ENCODE peak calls at places on chromosome 3, in seven cellular contexts. One of them, this sample, is unnamed.

GRCh38 chr3:49339593-49339946 is 283 bp downstream of the USP4 start:
- DNase-seq in sciatic nerve: peak
- DNase-seq in stimulated activated naive CD8-positive, alpha-beta T cell treated with anti-CD3 and anti-CD28 coated beads, Interleukin-15, Interleukin-2, amounts not matched to agents 100 U/mL and 50 U/mL, for 24 hours: peak
- DNase-seq in MG63: peak
- DNase-seq in mammary epithelial cell: no peak
- DNase-seq in NCI-H2029 treated with DMSO at 0.1 percent for 48 hours: no peak
- DNase-seq in WERI-Rb-1: peak
- DNase-seq in this sample: no peak

GRCh38 chr3:99714146-99714545 is 75.8 kb downstream of the COL8A1 start:
- DNase-seq in sciatic nerve: no peak
- DNase-seq in stimulated activated naive CD8-positive, alpha-beta T cell treated with anti-CD3 and anti-CD28 coated beads, Interleukin-15, Interleukin-2, amounts not matched to agents 100 U/mL and 50 U/mL, for 24 hours: no peak
- DNase-seq in NCI-H2029 treated with DMSO at 0.1 percent for 48 hours: no peak
- DNase-seq in MG63: no peak
- DNase-seq in WERI-Rb-1: no peak
- DNase-seq in mammary epithelial cell: no peak
- DNase-seq in this sample: no peak

GRCh38 chr3:165815682-165816081 is 21.5 kb downstream of the BCHE start:
- DNase-seq in WERI-Rb-1: no peak
- DNase-seq in mammary epithelial cell: no peak
- DNase-seq in stimulated activated naive CD8-positive, alpha-beta T cell treated with anti-CD3 and anti-CD28 coated beads, Interleukin-15, Interleukin-2, amounts not matched to agents 100 U/mL and 50 U/mL, for 24 hours: no peak
- DNase-seq in NCI-H2029 treated with DMSO at 0.1 percent for 48 hours: no peak
- DNase-seq in sciatic nerve: no peak
- DNase-seq in MG63: no peak
- DNase-seq in this sample: no peak

GRCh38 chr3:123194552-123194951 is 7.2 kb upstream of the SEC22A start:
- DNase-seq in sciatic nerve: no peak
- DNase-seq in stimulated activated naive CD8-positive, alpha-beta T cell treated with anti-CD3 and anti-CD28 coated beads, Interleukin-15, Interleukin-2, amounts not matched to agents 100 U/mL and 50 U/mL, for 24 hours: no peak
- DNase-seq in mammary epithelial cell: no peak
- DNase-seq in WERI-Rb-1: peak
- DNase-seq in NCI-H2029 treated with DMSO at 0.1 percent for 48 hours: no peak
- DNase-seq in MG63: no peak
- DNase-seq in this sample: no peak

GRCh38 chr3:23324745-23325144 is 121.6 kb downstream of the UBE2E2 start:
- DNase-seq in WERI-Rb-1: no peak
- DNase-seq in mammary epithelial cell: peak
- DNase-seq in NCI-H2029 treated with DMSO at 0.1 percent for 48 hours: no peak
- DNase-seq in sciatic nerve: no peak
- DNase-seq in MG63: peak
- DNase-seq in stimulated activated naive CD8-positive, alpha-beta T cell treated with anti-CD3 and anti-CD28 coated beads, Interleukin-15, Interleukin-2, amounts not matched to agents 100 U/mL and 50 U/mL, for 24 hours: no peak
- DNase-seq in this sample: no peak

GRCh38 chr3:62405117-62405516 is 31.8 kb upstream of the FEZF2 start:
- DNase-seq in NCI-H2029 treated with DMSO at 0.1 percent for 48 hours: no peak
- DNase-seq in stimulated activated naive CD8-positive, alpha-beta T cell treated with anti-CD3 and anti-CD28 coated beads, Interleukin-15, Interleukin-2, amounts not matched to agents 100 U/mL and 50 U/mL, for 24 hours: no peak
- DNase-seq in MG63: no peak
- DNase-seq in WERI-Rb-1: no peak
- DNase-seq in mammary epithelial cell: no peak
- DNase-seq in sciatic nerve: no peak
- DNase-seq in this sample: no peak

GRCh38 chr3:194475138-194475932 is 11.5 kb downstream of the ATP13A3 start:
- DNase-seq in NCI-H2029 treated with DMSO at 0.1 percent for 48 hours: no peak
- DNase-seq in WERI-Rb-1: no peak
- DNase-seq in mammary epithelial cell: no peak
- DNase-seq in stimulated activated naive CD8-positive, alpha-beta T cell treated with anti-CD3 and anti-CD28 coated beads, Interleukin-15, Interleukin-2, amounts not matched to agents 100 U/mL and 50 U/mL, for 24 hours: no peak
- DNase-seq in sciatic nerve: no peak
- DNase-seq in MG63: no peak
- DNase-seq in this sample: no peak

GRCh38 chr3:30443756-30444673 is 162.4 kb upstream of the TGFBR2 start:
- DNase-seq in MG63: no peak
- DNase-seq in stimulated activated naive CD8-positive, alpha-beta T cell treated with anti-CD3 and anti-CD28 coated beads, Interleukin-15, Interleukin-2, amounts not matched to agents 100 U/mL and 50 U/mL, for 24 hours: no peak
- DNase-seq in NCI-H2029 treated with DMSO at 0.1 percent for 48 hours: no peak
- DNase-seq in WERI-Rb-1: no peak
- DNase-seq in mammary epithelial cell: no peak
- DNase-seq in sciatic nerve: no peak
- DNase-seq in this sample: no peak

GRCh38 chr3:49805884-49806701 is 3.0 kb downstream of the INKA1 start:
- DNase-seq in mammary epithelial cell: no peak
- DNase-seq in NCI-H2029 treated with DMSO at 0.1 percent for 48 hours: no peak
- DNase-seq in MG63: no peak
- DNase-seq in sciatic nerve: no peak
- DNase-seq in WERI-Rb-1: no peak
- DNase-seq in stimulated activated naive CD8-positive, alpha-beta T cell treated with anti-CD3 and anti-CD28 coated beads, Interleukin-15, Interleukin-2, amounts not matched to agents 100 U/mL and 50 U/mL, for 24 hours: peak
- DNase-seq in this sample: peak

GRCh38 chr3:128804017-128804816 is 75.2 kb upstream of the ACAD9 start:
- DNase-seq in sciatic nerve: no peak
- DNase-seq in mammary epithelial cell: no peak
- DNase-seq in NCI-H2029 treated with DMSO at 0.1 percent for 48 hours: peak
- DNase-seq in stimulated activated naive CD8-positive, alpha-beta T cell treated with anti-CD3 and anti-CD28 coated beads, Interleukin-15, Interleukin-2, amounts not matched to agents 100 U/mL and 50 U/mL, for 24 hours: peak
- DNase-seq in WERI-Rb-1: no peak
- DNase-seq in MG63: no peak
- DNase-seq in this sample: peak

GRCh38 chr3:33915796-33916589 is 117.6 kb downstream of the PDCD6IP start:
- DNase-seq in stimulated activated naive CD8-positive, alpha-beta T cell treated with anti-CD3 and anti-CD28 coated beads, Interleukin-15, Interleukin-2, amounts not matched to agents 100 U/mL and 50 U/mL, for 24 hours: peak
- DNase-seq in MG63: no peak
- DNase-seq in WERI-Rb-1: peak
- DNase-seq in NCI-H2029 treated with DMSO at 0.1 percent for 48 hours: no peak
- DNase-seq in mammary epithelial cell: peak
- DNase-seq in sciatic nerve: no peak
- DNase-seq in this sample: no peak

GRCh38 chr3:25820372-25820771 is 30.5 kb downstream of the OXSM start:
- DNase-seq in mammary epithelial cell: peak
- DNase-seq in NCI-H2029 treated with DMSO at 0.1 percent for 48 hours: no peak
- DNase-seq in WERI-Rb-1: no peak
- DNase-seq in stimulated activated naive CD8-positive, alpha-beta T cell treated with anti-CD3 and anti-CD28 coated beads, Interleukin-15, Interleukin-2, amounts not matched to agents 100 U/mL and 50 U/mL, for 24 hours: no peak
- DNase-seq in sciatic nerve: no peak
- DNase-seq in MG63: peak
- DNase-seq in this sample: no peak

GRCh38 chr3:94137377-94137776 is 74.5 kb downstream of the NSUN3 start:
- DNase-seq in mammary epithelial cell: no peak
- DNase-seq in WERI-Rb-1: no peak
- DNase-seq in MG63: no peak
- DNase-seq in sciatic nerve: no peak
- DNase-seq in NCI-H2029 treated with DMSO at 0.1 percent for 48 hours: no peak
- DNase-seq in stimulated activated naive CD8-positive, alpha-beta T cell treated with anti-CD3 and anti-CD28 coated beads, Interleukin-15, Interleukin-2, amounts not matched to agents 100 U/mL and 50 U/mL, for 24 hours: no peak
- DNase-seq in this sample: no peak

GRCh38 chr3:30426319-30426993 is 179.9 kb upstream of the TGFBR2 start:
- DNase-seq in stimulated activated naive CD8-positive, alpha-beta T cell treated with anti-CD3 and anti-CD28 coated beads, Interleukin-15, Interleukin-2, amounts not matched to agents 100 U/mL and 50 U/mL, for 24 hours: no peak
- DNase-seq in MG63: peak
- DNase-seq in NCI-H2029 treated with DMSO at 0.1 percent for 48 hours: no peak
- DNase-seq in mammary epithelial cell: no peak
- DNase-seq in WERI-Rb-1: no peak
- DNase-seq in sciatic nerve: no peak
- DNase-seq in this sample: no peak

GRCh38 chr3:142915636-142916035 is 26.8 kb upstream of the PCOLCE2 start:
- DNase-seq in MG63: no peak
- DNase-seq in sciatic nerve: no peak
- DNase-seq in NCI-H2029 treated with DMSO at 0.1 percent for 48 hours: no peak
- DNase-seq in WERI-Rb-1: no peak
- DNase-seq in stimulated activated naive CD8-positive, alpha-beta T cell treated with anti-CD3 and anti-CD28 coated beads, Interleukin-15, Interleukin-2, amounts not matched to agents 100 U/mL and 50 U/mL, for 24 hours: no peak
- DNase-seq in mammary epithelial cell: no peak
- DNase-seq in this sample: no peak

GRCh38 chr3:158765518-158766205 is 33.4 kb upstream of the RARRES1 start:
- DNase-seq in stimulated activated naive CD8-positive, alpha-beta T cell treated with anti-CD3 and anti-CD28 coated beads, Interleukin-15, Interleukin-2, amounts not matched to agents 100 U/mL and 50 U/mL, for 24 hours: no peak
- DNase-seq in NCI-H2029 treated with DMSO at 0.1 percent for 48 hours: no peak
- DNase-seq in MG63: peak
- DNase-seq in WERI-Rb-1: no peak
- DNase-seq in sciatic nerve: no peak
- DNase-seq in mammary epithelial cell: peak
- DNase-seq in this sample: no peak

GRCh38 chr3:72950372-72950771 is 46.2 kb upstream of the PPP4R2 start:
- DNase-seq in MG63: no peak
- DNase-seq in sciatic nerve: no peak
- DNase-seq in NCI-H2029 treated with DMSO at 0.1 percent for 48 hours: no peak
- DNase-seq in stimulated activated naive CD8-positive, alpha-beta T cell treated with anti-CD3 and anti-CD28 coated beads, Interleukin-15, Interleukin-2, amounts not matched to agents 100 U/mL and 50 U/mL, for 24 hours: no peak
- DNase-seq in mammary epithelial cell: no peak
- DNase-seq in WERI-Rb-1: no peak
- DNase-seq in this sample: no peak

GRCh38 chr3:65466300-65466988 is 572.3 kb downstream of the MAGI1 start:
- DNase-seq in stimulated activated naive CD8-positive, alpha-beta T cell treated with anti-CD3 and anti-CD28 coated beads, Interleukin-15, Interleukin-2, amounts not matched to agents 100 U/mL and 50 U/mL, for 24 hours: no peak
- DNase-seq in WERI-Rb-1: no peak
- DNase-seq in sciatic nerve: no peak
- DNase-seq in mammary epithelial cell: no peak
- DNase-seq in NCI-H2029 treated with DMSO at 0.1 percent for 48 hours: no peak
- DNase-seq in MG63: no peak
- DNase-seq in this sample: no peak

GRCh38 chr3:156637480-156638022 is 36.8 kb upstream of the TIPARP start:
- DNase-seq in stimulated activated naive CD8-positive, alpha-beta T cell treated with anti-CD3 and anti-CD28 coated beads, Interleukin-15, Interleukin-2, amounts not matched to agents 100 U/mL and 50 U/mL, for 24 hours: no peak
- DNase-seq in mammary epithelial cell: peak
- DNase-seq in WERI-Rb-1: no peak
- DNase-seq in sciatic nerve: no peak
- DNase-seq in NCI-H2029 treated with DMSO at 0.1 percent for 48 hours: no peak
- DNase-seq in MG63: no peak
- DNase-seq in this sample: no peak